ENCODE peak calls at places on chromosomes 7 and 10, in eight cellular contexts. R, Z, B, T, P, N, O and G are unnamed samples.

GRCh38 chr7:5450549-5451327 is 27.1 kb upstream of the TNRC18 start:
- DNase-seq in P (no peak), O (peak), N (peak), Z (no peak), B (peak), T (peak), R (peak), G (peak)

GRCh38 chr7:73851410-73852338 is 9.3 kb upstream of the TMEM270 start:
- DNase-seq in Z (peak), T (no peak), P (peak), R (peak), O (no peak), B (no peak), N (no peak), G (no peak)

GRCh38 chr7:35735396-35735795 is 40.5 kb upstream of the HERPUD2 start:
- DNase-seq in O (no peak), P (no peak), R (no peak), N (no peak), B (no peak), T (no peak), Z (no peak), G (no peak)

GRCh38 chr10:89836840-89837172 is 135.4 kb downstream of the KIF20B start:
- DNase-seq in P (no peak), O (no peak), R (no peak), B (no peak), N (no peak), T (no peak), Z (no peak), G (no peak)

GRCh38 chr10:79928028-79928583 is 20.8 kb downstream of the SFTPD start:
- DNase-seq in P (no peak), T (no peak), N (no peak), B (no peak), O (no peak), R (no peak), Z (no peak), G (no peak)

GRCh38 chr7:150463461-150463860 is 13.0 kb downstream of the GIMAP8 start:
- DNase-seq in T (no peak), Z (no peak), B (no peak), O (no peak), P (no peak), R (no peak), N (no peak), G (no peak)

GRCh38 chr7:33901199-33901598 is 4.1 kb upstream of the BMPER start:
- DNase-seq in B (no peak), T (no peak), R (no peak), Z (no peak), O (no peak), P (no peak), N (no peak), G (no peak)

GRCh38 chr10:7756360-7756992 is 31.3 kb downstream of the KIN start:
- DNase-seq in N (peak), Z (peak), T (no peak), B (peak), P (no peak), R (peak), O (no peak), G (no peak)

GRCh38 chr10:128417776-128418175 is 291.6 kb upstream of the MKI67 start:
- DNase-seq in R (no peak), P (no peak), B (no peak), N (no peak), T (no peak), Z (no peak), O (no peak), G (no peak)

GRCh38 chr10:106557951-106558733 is 606.4 kb downstream of the SORCS1 start:
- DNase-seq in Z (no peak), B (no peak), T (no peak), P (no peak), O (no peak), R (no peak), N (no peak), G (no peak)

GRCh38 chr7:90384433-90384832 is 18.8 kb upstream of the CLDN12 start:
- DNase-seq in R (no peak), P (no peak), T (no peak), N (no peak), Z (no peak), O (no peak), B (no peak), G (no peak)

GRCh38 chr10:58278274-58278961 is 9.5 kb downstream of the CISD1 start:
- DNase-seq in N (no peak), R (no peak), O (no peak), B (no peak), P (no peak), Z (no peak), T (no peak), G (no peak)

GRCh38 chr10:113957013-113957412 is 86.7 kb upstream of the ADRB1 start:
- DNase-seq in O (no peak), N (no peak), T (no peak), R (no peak), B (no peak), P (no peak), Z (peak), G (no peak)

GRCh38 chr10:16232441-16232840 is 204.4 kb upstream of the PTER start:
- DNase-seq in O (no peak), P (no peak), B (no peak), N (no peak), Z (no peak), T (no peak), R (no peak), G (no peak)

GRCh38 chr10:119370046-119370770 is 162.8 kb downstream of the GRK5 start:
- DNase-seq in P (no peak), R (no peak), B (no peak), N (peak), Z (peak), O (no peak), T (no peak), G (peak)

GRCh38 chr7:30800785-30801252 is 29.6 kb downstream of the MINDY4 start:
- DNase-seq in Z (peak), B (no peak), N (peak), T (peak), O (peak), P (no peak), R (peak), G (no peak)

GRCh38 chr7:30817060-30817770 is 46.0 kb downstream of the MINDY4 start:
- DNase-seq in N (no peak), R (no peak), Z (no peak), B (no peak), T (no peak), O (no peak), P (no peak), G (no peak)

GRCh38 chr7:98976396-98977185 is 98.3 kb downstream of the TRRAP start:
- DNase-seq in P (no peak), Z (no peak), B (no peak), O (no peak), T (no peak), N (no peak), R (no peak), G (no peak)

GRCh38 chr7:74027683-74028320 is at the start of gene ELN:
- DNase-seq in R (no peak), T (no peak), O (no peak), P (no peak), N (peak), B (no peak), Z (peak), G (no peak)

GRCh38 chr7:69738396-69738889 is 140.2 kb downstream of the AUTS2 start:
- DNase-seq in T (peak), N (no peak), R (peak), Z (no peak), B (no peak), O (peak), P (no peak), G (no peak)

GRCh38 chr7:25350074-25350473 is 121.8 kb upstream of the NPVF start:
- DNase-seq in B (no peak), O (no peak), T (no peak), Z (no peak), N (no peak), R (no peak), P (no peak), G (no peak)

GRCh38 chr7:4711093-4711492 is 29.0 kb downstream of the FOXK1 start:
- DNase-seq in O (no peak), Z (no peak), P (no peak), R (no peak), N (no peak), B (no peak), T (no peak), G (no peak)

GRCh38 chr10:12710594-12711343 is 290.7 kb downstream of the CCDC3 start:
- DNase-seq in Z (peak), N (peak), B (peak), R (peak), P (peak), T (peak), O (peak), G (peak)

GRCh38 chr7:16926283-16926682 is 44.5 kb upstream of the AGR3 start:
- DNase-seq in N (peak), Z (peak), R (peak), B (no peak), T (no peak), P (no peak), O (no peak), G (no peak)

GRCh38 chr10:15346440-15347141 is 24.5 kb downstream of the FAM171A1 start:
- DNase-seq in N (no peak), R (no peak), P (no peak), B (no peak), Z (no peak), T (no peak), O (no peak), G (no peak)

GRCh38 chr10:62049815-62050626 is 148.5 kb downstream of the ARID5B start:
- DNase-seq in B (no peak), P (no peak), Z (no peak), N (no peak), T (no peak), R (peak), O (no peak), G (no peak)

GRCh38 chr10:49279015-49279880 is 19.7 kb upstream of the C10orf71 start:
- DNase-seq in O (no peak), P (no peak), Z (no peak), T (no peak), N (no peak), B (no peak), R (no peak), G (peak)

GRCh38 chr7:102117743-102118142 is 168.9 kb upstream of the SH2B2 start:
- DNase-seq in R (no peak), B (no peak), O (no peak), Z (no peak), N (no peak), P (no peak), T (no peak), G (no peak)

GRCh38 chr7:116582806-116583444 is 58.1 kb downstream of the CAV1 start:
- DNase-seq in B (no peak), N (no peak), P (no peak), T (no peak), R (peak), O (no peak), Z (peak), G (no peak)

GRCh38 chr7:42010751-42011150 is 226.3 kb downstream of the GLI3 start:
- DNase-seq in B (no peak), R (no peak), O (no peak), Z (no peak), P (no peak), T (no peak), N (no peak), G (no peak)

GRCh38 chr10:95333997-95334792 is 43.4 kb upstream of the PDLIM1 start:
- DNase-seq in T (no peak), Z (peak), N (peak), R (no peak), O (no peak), P (no peak), B (no peak), G (no peak)

GRCh38 chr7:37882086-37882485 is 33.7 kb downstream of the NME8 start:
- DNase-seq in T (no peak), R (no peak), N (no peak), B (no peak), O (no peak), Z (no peak), P (no peak), G (no peak)

GRCh38 chr7:50479743-50480517 is 29.8 kb upstream of the FIGNL1 start:
- DNase-seq in Z (no peak), B (no peak), P (no peak), N (no peak), R (no peak), O (no peak), T (peak), G (no peak)

GRCh38 chr10:25797888-25798429 is 136.1 kb upstream of the MYO3A start:
- DNase-seq in R (no peak), T (no peak), Z (no peak), B (no peak), N (no peak), O (no peak), P (no peak), G (no peak)

GRCh38 chr10:125159932-125160855 is at the start of gene CTBP2:
- DNase-seq in T (peak), R (no peak), N (peak), Z (no peak), B (no peak), P (no peak), O (peak), G (no peak)